ENCODE peak calls at places on chromosomes 4 and X, in nine cellular contexts. K, E, V, U, X, P, W, B and A are unnamed samples.
A peak's percentile ranks its signal among the peaks of the same experiment; 100 is the strongest.

GRCh38 chr4:156971168-156971601 is 414 bp downstream of the PDGFC start:
- DNase-seq in W (peak; percentile 29), E (peak; percentile 46), U (peak; percentile 18), V (no peak), B (peak; percentile 53), X (no peak), P (no peak), K (peak; percentile 34), A (peak; percentile 22)

GRCh38 chr4:141768954-141769353 is 132.6 kb downstream of the IL15 start:
- DNase-seq in P (no peak), X (peak; percentile 58), V (peak; percentile 43), W (no peak), E (no peak), B (no peak), K (no peak), U (no peak), A (no peak)

GRCh38 chrX:79366888-79367749 is at the start of gene ITM2A:
- DNase-seq in P (peak; percentile 49), E (peak; percentile 38), K (peak; percentile 34), V (no peak), W (peak; percentile 26), B (no peak), X (peak; percentile 0), U (peak; percentile 31), A (peak; percentile 25)

GRCh38 chr4:37890501-37891220 is at the start of gene TBC1D1:
- DNase-seq in E (peak; percentile 75), B (peak; percentile 19), X (peak; percentile 10), U (peak; percentile 13), P (no peak), V (no peak), W (peak; percentile 77), K (peak; percentile 75), A (peak; percentile 72)

GRCh38 chr4:122764808-122765189 is 32.3 kb downstream of the BBS12 start:
- DNase-seq in B (no peak), P (no peak), W (peak; percentile 13), E (no peak), X (peak; percentile 83), V (peak; percentile 54), U (no peak), K (no peak), A (peak; percentile 16)

GRCh38 chrX:148700021-148700420 is 199.6 kb downstream of the AFF2 start:
- DNase-seq in W (no peak), X (no peak), B (no peak), V (no peak), K (no peak), U (no peak), E (no peak), P (no peak), A (no peak)

GRCh38 chr4:52935317-52935716 is 73.2 kb downstream of the RASL11B start:
- DNase-seq in W (no peak), K (no peak), E (no peak), X (peak; percentile 5), U (no peak), P (no peak), V (no peak), B (no peak), A (no peak)

GRCh38 chr4:69156913-69157312 is 57.6 kb downstream of the UGT2B11 start:
- DNase-seq in E (peak; percentile 5), U (peak; percentile 19), B (no peak), K (no peak), X (peak; percentile 37), P (no peak), V (no peak), W (no peak), A (no peak)

GRCh38 chrX:2934715-2935363 is 5.7 kb upstream of the ARSD start:
- DNase-seq in V (no peak), P (no peak), B (no peak), X (no peak), E (no peak), K (no peak), U (no peak), W (no peak), A (no peak)

GRCh38 chr4:19689511-19689910 is 562.2 kb upstream of the SLIT2 start:
- DNase-seq in V (no peak), E (no peak), U (no peak), P (no peak), B (no peak), W (no peak), X (peak; percentile 60), K (no peak), A (no peak)

GRCh38 chr4:128861856-128862518 is 52.5 kb downstream of the JADE1 start:
- DNase-seq in E (no peak), U (no peak), W (peak; percentile 14), B (no peak), P (no peak), X (no peak), K (no peak), V (no peak), A (no peak)

GRCh38 chr4:128858875-128859696 is 49.6 kb downstream of the JADE1 start:
- DNase-seq in U (no peak), P (no peak), K (no peak), V (peak; percentile 58), X (no peak), E (no peak), B (no peak), W (no peak), A (no peak)

GRCh38 chr4:128863314-128864075 is 54.0 kb downstream of the JADE1 start:
- DNase-seq in V (peak; percentile 60), B (peak; percentile 72), W (peak; percentile 42), X (peak; percentile 79), P (peak; percentile 82), E (peak; percentile 78), K (peak; percentile 75), U (peak; percentile 90), A (peak; percentile 50)

GRCh38 chr4:128862608-128863313 is 53.3 kb downstream of the JADE1 start:
- DNase-seq in V (no peak), P (no peak), E (no peak), U (peak; percentile 26), K (no peak), W (peak; percentile 68), B (no peak), X (peak; percentile 17), A (peak; percentile 60)

DNA sequence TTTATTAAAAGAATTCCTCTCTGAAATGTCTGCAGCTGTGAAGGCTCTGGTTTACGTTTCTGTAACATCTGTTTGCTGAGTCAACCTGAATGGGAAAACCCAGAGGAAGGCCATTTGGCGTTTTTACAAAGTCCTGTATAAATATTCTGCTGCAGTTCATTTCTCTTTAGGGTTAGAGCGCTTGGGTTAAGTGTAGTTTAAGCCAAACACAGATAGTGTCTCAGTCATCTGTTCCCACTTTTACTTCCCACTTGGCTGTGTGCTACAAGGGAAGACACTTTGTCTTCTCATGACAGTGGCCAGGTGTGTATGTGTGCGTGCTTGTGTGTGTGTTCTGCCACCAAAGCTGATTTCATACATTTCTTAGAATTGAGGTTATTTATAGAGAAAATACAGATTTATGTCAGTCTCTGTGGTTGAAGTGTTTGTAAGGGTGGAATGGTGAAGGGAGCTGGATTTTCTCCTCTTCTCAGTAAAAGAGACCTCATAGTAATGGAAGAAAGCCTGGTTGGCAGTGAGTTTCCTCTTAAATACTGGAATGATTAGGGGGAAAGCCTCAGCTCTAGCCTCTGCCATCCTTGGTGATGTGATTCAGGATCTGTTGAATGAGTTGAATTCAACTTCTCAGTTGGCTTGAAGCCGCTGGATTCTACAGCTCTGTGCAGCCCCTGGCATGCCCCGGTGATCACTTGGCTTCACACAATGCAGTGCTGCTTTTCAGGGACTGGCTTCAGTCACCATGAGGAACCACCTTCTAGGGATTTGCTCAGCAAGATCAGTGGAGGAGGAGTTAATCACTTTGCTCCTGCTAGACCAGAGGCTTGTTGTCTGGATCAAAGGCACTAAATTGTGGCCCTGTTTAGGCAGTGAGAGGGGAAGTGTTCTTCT is 50.6 kb downstream of the JADE1 start:
- DNase-seq in K (no peak), B (no peak), W (no peak), V (peak; percentile 85), E (no peak), P (no peak), X (no peak), U (no peak), A (no peak)
- TF ChIP-seq CTCF in K (no peak), B (no peak), W (no peak), V (no peak), E (no peak), P (no peak), X (no peak), U (no peak), A (no peak)

DNA sequence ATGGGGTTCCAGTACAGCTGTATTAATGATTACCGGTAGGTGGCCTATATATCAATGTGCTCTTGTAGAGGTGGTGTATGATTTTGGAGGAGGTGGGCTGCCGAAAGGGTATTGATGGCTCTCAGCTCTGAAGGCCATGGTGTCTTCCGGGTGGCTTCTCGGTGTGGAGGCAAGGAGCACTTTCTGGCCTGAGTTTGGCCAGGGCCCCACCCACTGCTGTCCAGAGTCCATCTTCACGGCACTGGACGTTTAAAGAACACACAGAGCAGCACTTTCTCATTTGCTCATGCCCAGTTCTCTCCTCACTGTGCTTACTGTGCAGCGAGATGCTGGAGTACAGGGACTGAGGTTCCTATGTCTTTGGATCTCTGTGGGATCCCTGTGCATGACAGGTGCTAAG is 16.1 kb downstream of the BST1 start:
- DNase-seq in W (no peak), U (no peak), E (no peak), V (no peak), B (no peak), P (no peak), K (no peak), X (no peak), A (no peak)
- TF ChIP-seq CTCF in W (no peak), U (no peak), E (no peak), V (no peak), B (no peak), P (no peak), K (no peak), X (no peak), A (no peak)

DNA sequence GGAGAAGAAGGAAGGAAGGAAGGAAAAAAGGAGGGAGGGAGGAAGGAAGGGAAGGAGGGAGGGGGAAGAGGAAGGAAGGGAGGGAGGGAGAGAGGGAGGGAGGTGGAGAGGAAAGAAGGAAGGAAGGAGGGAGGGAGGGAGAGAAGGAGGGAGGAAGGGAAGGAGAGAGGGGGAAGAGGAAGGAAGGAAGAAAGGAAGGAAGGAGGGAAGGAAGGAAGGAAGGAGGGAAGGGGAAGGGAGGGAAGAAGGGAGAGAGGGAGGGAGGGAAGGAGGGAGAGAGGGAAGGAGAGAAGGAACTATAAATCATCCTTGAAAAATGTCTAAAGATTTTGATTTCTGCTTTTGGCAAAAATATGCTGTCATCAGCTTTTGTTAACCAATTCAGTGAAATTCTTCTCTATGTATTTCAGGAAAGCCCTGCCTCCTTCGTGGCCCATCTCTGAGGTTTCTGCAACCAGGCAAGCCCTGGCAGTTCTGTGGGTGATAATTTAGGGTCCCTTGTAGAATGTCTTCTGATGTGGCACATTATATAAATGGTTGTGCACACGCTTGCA is 7.1 kb upstream of the HOPX start:
- DNase-seq in X (no peak), E (no peak), K (no peak), B (no peak), W (no peak), U (no peak), P (no peak), V (no peak), A (no peak)
- TF ChIP-seq CTCF in X (no peak), E (no peak), K (no peak), B (no peak), W (no peak), U (no peak), P (no peak), V (no peak), A (no peak)

DNA sequence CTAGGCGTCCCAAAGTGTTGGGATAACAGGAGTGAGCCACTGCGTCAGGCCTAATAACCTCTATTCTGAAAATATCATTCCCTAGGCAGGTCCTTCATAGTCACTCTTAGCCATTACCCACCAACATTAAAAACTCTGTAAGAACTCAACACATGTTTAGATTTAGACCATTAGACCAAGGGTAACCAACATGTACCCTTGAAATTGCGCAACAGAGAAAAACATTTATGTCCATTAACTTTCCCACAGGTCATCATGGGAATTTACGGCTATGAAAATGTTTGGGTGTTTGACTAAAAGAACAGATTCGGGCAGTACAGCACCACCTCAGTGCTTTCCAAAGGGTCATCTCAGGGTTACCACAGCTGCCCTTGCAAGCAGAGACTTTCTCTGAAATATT is 7.5 kb downstream of the KLHL13 start:
- DNase-seq in X (no peak), V (no peak), U (no peak), K (no peak), W (no peak), P (no peak), B (no peak), E (no peak), A (no peak)
- TF ChIP-seq CTCF in X (no peak), V (no peak), U (no peak), K (no peak), W (no peak), P (no peak), B (no peak), E (no peak), A (no peak)